ENCODE peak calls at places on chromosomes 12 and 14, in nine cellular contexts. O is thoracic aorta, L is H7, R is tibial artery, P is HCEC 1CT, U is A172, K is DMS53, S is PC-3, W is GM04504. V is an unnamed sample.

GRCh38 chr12:79687711-79688270 is 3.0 kb downstream of the PAWR start:
- DNase-seq in O (no peak), L (no peak), R (no peak), P (no peak), U (peak), K (no peak), S (no peak), W (no peak), V (no peak)

GRCh38 chr14:56124296-56124695 is 6.1 kb downstream of the PELI2 start:
- DNase-seq in O (no peak), L (no peak), R (no peak), P (no peak), U (no peak), K (peak), S (no peak), W (no peak), V (no peak)

GRCh38 chr14:49306152-49306751 is 279.9 kb downstream of the RPS29 start:
- DNase-seq in O (no peak), L (no peak), R (no peak), P (no peak), U (peak), K (peak), S (peak), W (no peak), V (no peak)

GRCh38 chr14:99772371-99773283 is 20.6 kb upstream of the EML1 start:
- DNase-seq in O (no peak), L (no peak), R (no peak), P (no peak), U (no peak), K (no peak), S (peak), W (no peak), V (no peak)

GRCh38 chr12:7716391-7716790 is 5.2 kb downstream of the DPPA3 start:
- DNase-seq in O (no peak), L (peak), R (no peak), P (peak), U (no peak), K (peak), S (no peak), W (peak), V (no peak)

GRCh38 chr12:128088926-128089325 is 178.0 kb upstream of the TMEM132C start:
- DNase-seq in O (no peak), L (no peak), R (no peak), P (no peak), U (no peak), K (no peak), S (no peak), W (no peak), V (no peak)

GRCh38 chr14:94127330-94127729 is 2.1 kb downstream of the IFI27L2 start:
- DNase-seq in O (no peak), L (no peak), R (no peak), P (no peak), U (no peak), K (no peak), S (no peak), W (no peak), V (no peak)

GRCh38 chr14:52951730-52952481 is 1.1 kb upstream of the FERMT2 start:
- DNase-seq in O (no peak), L (peak), R (peak), P (peak), U (peak), K (peak), S (peak), W (peak), V (peak)

GRCh38 chr12:1916396-1917171 is 1.9 kb downstream of the CACNA2D4 start:
- DNase-seq in O (no peak), L (peak), R (no peak), P (no peak), U (no peak), K (no peak), S (no peak), W (no peak), V (no peak)

GRCh38 chr14:21041676-21042433 is at the start of gene RNASE7:
- DNase-seq in O (no peak), L (no peak), R (no peak), P (peak), U (peak), K (no peak), S (no peak), W (peak), V (no peak)

GRCh38 chr12:122834229-122834920 is 882 bp upstream of the HIP1R start:
- DNase-seq in O (no peak), L (peak), R (no peak), P (peak), U (no peak), K (peak), S (peak), W (no peak), V (no peak)

GRCh38 chr12:6921996-6922935 is 5.5 kb upstream of the ATN1 start:
- DNase-seq in O (no peak), L (peak), R (no peak), P (no peak), U (no peak), K (peak), S (no peak), W (no peak), V (no peak)

GRCh38 chr12:124758266-124759200 is 105.1 kb downstream of the SCARB1 start:
- DNase-seq in O (no peak), L (no peak), R (no peak), P (no peak), U (no peak), K (no peak), S (no peak), W (no peak), V (no peak)

GRCh38 chr12:25970916-25971674 is 12.6 kb downstream of the RASSF8 start:
- DNase-seq in O (no peak), L (no peak), R (no peak), P (no peak), U (no peak), K (no peak), S (no peak), W (no peak), V (no peak)

GRCh38 chr14:75090353-75090752 is 20.9 kb downstream of the ZC2HC1C start:
- DNase-seq in O (no peak), L (no peak), R (no peak), P (peak), U (no peak), K (no peak), S (no peak), W (no peak), V (no peak)

GRCh38 chr12:130357241-130357640 is 19.6 kb downstream of the PIWIL1 start:
- DNase-seq in O (no peak), L (no peak), R (no peak), P (no peak), U (no peak), K (peak), S (no peak), W (no peak), V (no peak)

GRCh38 chr14:102584871-102585869 is 7.3 kb upstream of the RCOR1 start:
- DNase-seq in O (no peak), L (peak), R (no peak), P (no peak), U (no peak), K (no peak), S (peak), W (no peak), V (no peak)

GRCh38 chr12:113292091-113292490 is 42.8 kb downstream of the SLC8B1 start:
- DNase-seq in O (no peak), L (no peak), R (no peak), P (peak), U (no peak), K (no peak), S (no peak), W (no peak), V (peak)

GRCh38 chr12:49903700-49904423 is at the start of gene FAIM2:
- DNase-seq in O (no peak), L (peak), R (peak), P (peak), U (no peak), K (peak), S (no peak), W (peak), V (peak)

GRCh38 chr14:30957813-30958370 is 67.6 kb upstream of the AP4S1 start:
- DNase-seq in O (no peak), L (no peak), R (no peak), P (no peak), U (no peak), K (no peak), S (no peak), W (no peak), V (no peak)

GRCh38 chr14:24307575-24308341 is at the start of gene CIDEB:
- DNase-seq in O (no peak), L (peak), R (peak), P (peak), U (peak), K (peak), S (peak), W (no peak), V (no peak)

GRCh38 chr12:18750087-18750486 is 12.2 kb downstream of the CAPZA3 start:
- DNase-seq in O (no peak), L (no peak), R (no peak), P (no peak), U (no peak), K (peak), S (peak), W (peak), V (peak)

GRCh38 chr14:20418501-20418909 is 5.2 kb upstream of the TEP1 start:
- DNase-seq in O (no peak), L (no peak), R (no peak), P (no peak), U (no peak), K (peak), S (no peak), W (no peak), V (no peak)

GRCh38 chr12:109115758-109116610 is at the start of gene ACACB:
- DNase-seq in O (no peak), L (no peak), R (peak), P (no peak), U (no peak), K (no peak), S (no peak), W (no peak), V (no peak)

GRCh38 chr14:67432088-67432564 is 20.2 kb upstream of the PLEK2 start:
- DNase-seq in O (no peak), L (no peak), R (no peak), P (no peak), U (no peak), K (no peak), S (no peak), W (peak), V (peak)

GRCh38 chr14:100755649-100756048 is 29.0 kb downstream of the DLK1 start:
- DNase-seq in O (no peak), L (no peak), R (no peak), P (peak), U (peak), K (no peak), S (peak), W (no peak), V (no peak)

GRCh38 chr12:55068416-55069010 is 48.7 kb downstream of the NEUROD4 start:
- DNase-seq in O (no peak), L (peak), R (no peak), P (peak), U (peak), K (peak), S (peak), W (peak), V (peak)

GRCh38 chr12:57309420-57309819 is 58.4 kb upstream of the STAC3 start:
- DNase-seq in O (no peak), L (no peak), R (no peak), P (peak), U (peak), K (no peak), S (peak), W (peak), V (peak)

GRCh38 chr12:116943419-116944372 is 32.9 kb downstream of the FBXW8 start:
- DNase-seq in O (no peak), L (no peak), R (peak), P (no peak), U (no peak), K (no peak), S (no peak), W (no peak), V (no peak)

GRCh38 chr12:122681814-122682213 is 21.3 kb downstream of the HCAR2 start:
- DNase-seq in O (no peak), L (no peak), R (no peak), P (peak), U (no peak), K (no peak), S (no peak), W (peak), V (peak)

GRCh38 chr14:23629831-23630396 is 6.2 kb upstream of the DHRS2 start:
- DNase-seq in O (no peak), L (no peak), R (no peak), P (no peak), U (no peak), K (peak), S (peak), W (no peak), V (no peak)

GRCh38 chr14:20751963-20752562 is 6.4 kb downstream of the EDDM3A start:
- DNase-seq in O (no peak), L (no peak), R (no peak), P (no peak), U (no peak), K (no peak), S (no peak), W (no peak), V (no peak)

GRCh38 chr14:60101801-60102200 is 10.1 kb downstream of the PCNX4 start:
- DNase-seq in O (no peak), L (no peak), R (no peak), P (peak), U (no peak), K (no peak), S (no peak), W (no peak), V (no peak)

GRCh38 chr12:80778005-80778541 is 61.4 kb downstream of the MYF5 start:
- DNase-seq in O (no peak), L (no peak), R (peak), P (peak), U (peak), K (peak), S (peak), W (peak), V (peak)

GRCh38 chr14:54711312-54711711 is 144.4 kb downstream of the SAMD4A start:
- DNase-seq in O (no peak), L (no peak), R (no peak), P (no peak), U (no peak), K (no peak), S (no peak), W (no peak), V (no peak)

GRCh38 chr14:92503756-92504491 is 9.7 kb upstream of the RIN3 start:
- DNase-seq in O (no peak), L (no peak), R (no peak), P (peak), U (peak), K (peak), S (peak), W (peak), V (no peak)

GRCh38 chr12:46942579-46942978 is 116.8 kb upstream of the SLC38A4 start:
- DNase-seq in O (no peak), L (no peak), R (no peak), P (peak), U (peak), K (peak), S (peak), W (no peak), V (peak)

V was measured in AG09309.